ENCODE peak calls at places on chromosomes 2 and 18, in eight cellular contexts. One of them, this sample, is unnamed.

GRCh38 chr2:203804070-203804469 is 63.5 kb upstream of the CTLA4 start:
- DNase-seq in heart right ventricle: no peak
- DNase-seq in CD4-positive, CD25-positive, alpha-beta regulatory T cell: no peak
- DNase-seq in stimulated activated CD8-positive, alpha-beta memory T cell treated with anti-CD3 and anti-CD28 coated beads, Interleukin-2, amount 100 ng/mL, for 1 hour: no peak
- DNase-seq in GM23248: peak; percentile 99
- DNase-seq in adrenal gland: no peak
- DNase-seq in bronchial epithelial cell: peak; percentile 39
- DNase-seq in 8988T: no peak
- DNase-seq in this sample: no peak

GRCh38 chr2:199973703-199974102 is 18.3 kb downstream of the MAIP1 start:
- DNase-seq in heart right ventricle: no peak
- DNase-seq in CD4-positive, CD25-positive, alpha-beta regulatory T cell: no peak
- DNase-seq in stimulated activated CD8-positive, alpha-beta memory T cell treated with anti-CD3 and anti-CD28 coated beads, Interleukin-2, amount 100 ng/mL, for 1 hour: no peak
- DNase-seq in GM23248: peak; percentile 80
- DNase-seq in adrenal gland: no peak
- DNase-seq in bronchial epithelial cell: peak; percentile 51
- DNase-seq in 8988T: no peak
- DNase-seq in this sample: no peak

GRCh38 chr18:45837283-45838070 is 12.0 kb downstream of the SIGLEC15 start:
- DNase-seq in heart right ventricle: peak; percentile 67
- DNase-seq in CD4-positive, CD25-positive, alpha-beta regulatory T cell: peak; percentile 29
- DNase-seq in stimulated activated CD8-positive, alpha-beta memory T cell treated with anti-CD3 and anti-CD28 coated beads, Interleukin-2, amount 100 ng/mL, for 1 hour: no peak
- DNase-seq in GM23248: peak; percentile 83
- DNase-seq in adrenal gland: peak; percentile 45
- DNase-seq in bronchial epithelial cell: peak; percentile 44
- DNase-seq in 8988T: no peak
- DNase-seq in this sample: no peak

GRCh38 chr2:29420484-29420883 is 305.3 kb downstream of the CLIP4 start:
- DNase-seq in heart right ventricle: no peak
- DNase-seq in CD4-positive, CD25-positive, alpha-beta regulatory T cell: no peak
- DNase-seq in stimulated activated CD8-positive, alpha-beta memory T cell treated with anti-CD3 and anti-CD28 coated beads, Interleukin-2, amount 100 ng/mL, for 1 hour: no peak
- DNase-seq in GM23248: no peak
- DNase-seq in adrenal gland: no peak
- DNase-seq in bronchial epithelial cell: no peak
- DNase-seq in 8988T: no peak
- DNase-seq in this sample: no peak

GRCh38 chr2:136238552-136239346 is 120.8 kb upstream of the CXCR4 start:
- DNase-seq in heart right ventricle: no peak
- DNase-seq in CD4-positive, CD25-positive, alpha-beta regulatory T cell: peak; percentile 62
- DNase-seq in stimulated activated CD8-positive, alpha-beta memory T cell treated with anti-CD3 and anti-CD28 coated beads, Interleukin-2, amount 100 ng/mL, for 1 hour: no peak
- DNase-seq in GM23248: peak; percentile 64
- DNase-seq in adrenal gland: peak; percentile 47
- DNase-seq in bronchial epithelial cell: peak; percentile 87
- DNase-seq in 8988T: no peak
- DNase-seq in this sample: no peak

GRCh38 chr18:34965108-34965507 is 76.1 kb upstream of the MAPRE2 start:
- DNase-seq in heart right ventricle: no peak
- DNase-seq in CD4-positive, CD25-positive, alpha-beta regulatory T cell: no peak
- DNase-seq in stimulated activated CD8-positive, alpha-beta memory T cell treated with anti-CD3 and anti-CD28 coated beads, Interleukin-2, amount 100 ng/mL, for 1 hour: no peak
- DNase-seq in GM23248: no peak
- DNase-seq in adrenal gland: no peak
- DNase-seq in bronchial epithelial cell: no peak
- DNase-seq in 8988T: no peak
- DNase-seq in this sample: no peak

GRCh38 chr2:42585779-42586178 is 17.3 kb downstream of the MTA3 start:
- DNase-seq in heart right ventricle: no peak
- DNase-seq in CD4-positive, CD25-positive, alpha-beta regulatory T cell: no peak
- DNase-seq in stimulated activated CD8-positive, alpha-beta memory T cell treated with anti-CD3 and anti-CD28 coated beads, Interleukin-2, amount 100 ng/mL, for 1 hour: no peak
- DNase-seq in GM23248: no peak
- DNase-seq in adrenal gland: no peak
- DNase-seq in bronchial epithelial cell: peak; percentile 41
- DNase-seq in 8988T: no peak
- DNase-seq in this sample: no peak

GRCh38 chr2:241558532-241559488 is at the start of gene BOK:
- DNase-seq in heart right ventricle: peak; percentile 55
- DNase-seq in CD4-positive, CD25-positive, alpha-beta regulatory T cell: no peak
- DNase-seq in stimulated activated CD8-positive, alpha-beta memory T cell treated with anti-CD3 and anti-CD28 coated beads, Interleukin-2, amount 100 ng/mL, for 1 hour: no peak
- DNase-seq in GM23248: peak; percentile 89
- DNase-seq in adrenal gland: peak; percentile 52
- DNase-seq in bronchial epithelial cell: peak; percentile 61
- DNase-seq in 8988T: peak; percentile 93
- DNase-seq in this sample: no peak

GRCh38 chr2:55116966-55117365 is 66.7 kb upstream of the RTN4 start:
- DNase-seq in heart right ventricle: no peak
- DNase-seq in CD4-positive, CD25-positive, alpha-beta regulatory T cell: no peak
- DNase-seq in stimulated activated CD8-positive, alpha-beta memory T cell treated with anti-CD3 and anti-CD28 coated beads, Interleukin-2, amount 100 ng/mL, for 1 hour: no peak
- DNase-seq in GM23248: no peak
- DNase-seq in adrenal gland: no peak
- DNase-seq in bronchial epithelial cell: no peak
- DNase-seq in 8988T: no peak
- DNase-seq in this sample: no peak

GRCh38 chr2:111042772-111043771 is 77.6 kb upstream of the BCL2L11 start:
- DNase-seq in heart right ventricle: no peak
- DNase-seq in CD4-positive, CD25-positive, alpha-beta regulatory T cell: no peak
- DNase-seq in stimulated activated CD8-positive, alpha-beta memory T cell treated with anti-CD3 and anti-CD28 coated beads, Interleukin-2, amount 100 ng/mL, for 1 hour: no peak
- DNase-seq in GM23248: no peak
- DNase-seq in adrenal gland: no peak
- DNase-seq in bronchial epithelial cell: no peak
- DNase-seq in 8988T: no peak
- DNase-seq in this sample: no peak

GRCh38 chr2:122748552-122749011 is 993.1 kb downstream of the TSN start:
- DNase-seq in heart right ventricle: no peak
- DNase-seq in CD4-positive, CD25-positive, alpha-beta regulatory T cell: no peak
- DNase-seq in stimulated activated CD8-positive, alpha-beta memory T cell treated with anti-CD3 and anti-CD28 coated beads, Interleukin-2, amount 100 ng/mL, for 1 hour: no peak
- DNase-seq in GM23248: peak; percentile 37
- DNase-seq in adrenal gland: no peak
- DNase-seq in bronchial epithelial cell: peak; percentile 94
- DNase-seq in 8988T: no peak
- DNase-seq in this sample: no peak

GRCh38 chr18:50844554-50844953 is 24.7 kb upstream of the MRO start:
- DNase-seq in heart right ventricle: no peak
- DNase-seq in CD4-positive, CD25-positive, alpha-beta regulatory T cell: no peak
- DNase-seq in stimulated activated CD8-positive, alpha-beta memory T cell treated with anti-CD3 and anti-CD28 coated beads, Interleukin-2, amount 100 ng/mL, for 1 hour: no peak
- DNase-seq in GM23248: no peak
- DNase-seq in adrenal gland: no peak
- DNase-seq in bronchial epithelial cell: no peak
- DNase-seq in 8988T: no peak
- DNase-seq in this sample: no peak

GRCh38 chr2:171889333-171889732 is 4.7 kb downstream of the SLC25A12 start:
- DNase-seq in heart right ventricle: no peak
- DNase-seq in CD4-positive, CD25-positive, alpha-beta regulatory T cell: no peak
- DNase-seq in stimulated activated CD8-positive, alpha-beta memory T cell treated with anti-CD3 and anti-CD28 coated beads, Interleukin-2, amount 100 ng/mL, for 1 hour: no peak
- DNase-seq in GM23248: no peak
- DNase-seq in adrenal gland: no peak
- DNase-seq in bronchial epithelial cell: no peak
- DNase-seq in 8988T: no peak
- DNase-seq in this sample: no peak

GRCh38 chr2:176251928-176252327 is 17.3 kb upstream of the MTX2 start:
- DNase-seq in heart right ventricle: no peak
- DNase-seq in CD4-positive, CD25-positive, alpha-beta regulatory T cell: no peak
- DNase-seq in stimulated activated CD8-positive, alpha-beta memory T cell treated with anti-CD3 and anti-CD28 coated beads, Interleukin-2, amount 100 ng/mL, for 1 hour: no peak
- DNase-seq in GM23248: peak; percentile 13
- DNase-seq in adrenal gland: no peak
- DNase-seq in bronchial epithelial cell: peak; percentile 97
- DNase-seq in 8988T: no peak
- DNase-seq in this sample: no peak

GRCh38 chr2:234564719-234565118 is 67.8 kb upstream of the ARL4C start:
- DNase-seq in heart right ventricle: no peak
- DNase-seq in CD4-positive, CD25-positive, alpha-beta regulatory T cell: no peak
- DNase-seq in stimulated activated CD8-positive, alpha-beta memory T cell treated with anti-CD3 and anti-CD28 coated beads, Interleukin-2, amount 100 ng/mL, for 1 hour: no peak
- DNase-seq in GM23248: peak; percentile 60
- DNase-seq in adrenal gland: no peak
- DNase-seq in bronchial epithelial cell: peak; percentile 9
- DNase-seq in 8988T: no peak
- DNase-seq in this sample: peak; percentile 75

This sample was measured in NCI-H1436 treated with DMSO at 0.1 percent for 48 hours.